ENCODE peak calls at places on chromosomes 3 and 15, in four cellular contexts. One of them, this sample, is unnamed.

GRCh38 chr3:122314467-122314866 is 10.6 kb upstream of the CSTA start:
- DNase-seq in Panc1: no peak
- DNase-seq in right lobe of liver: no peak
- DNase-seq in ovary: no peak
- DNase-seq in this sample: no peak

GRCh38 chr3:69787436-69788168 is 48.3 kb downstream of the MITF start:
- DNase-seq in right lobe of liver: no peak
- DNase-seq in Panc1: no peak
- DNase-seq in ovary: no peak
- DNase-seq in this sample: no peak

GRCh38 chr15:24878153-24878552 is 76.6 kb upstream of the SNRPN start:
- DNase-seq in Panc1: no peak
- DNase-seq in ovary: peak; percentile 47
- DNase-seq in right lobe of liver: no peak
- DNase-seq in this sample: peak; percentile 60

GRCh38 chr3:183224581-183224980 is 28.5 kb upstream of the B3GNT5 start:
- DNase-seq in right lobe of liver: no peak
- DNase-seq in ovary: no peak
- DNase-seq in Panc1: no peak
- DNase-seq in this sample: no peak

GRCh38 chr3:141370065-141370533 is 1.8 kb downstream of the ZBTB38 start:
- DNase-seq in right lobe of liver: no peak
- DNase-seq in Panc1: no peak
- DNase-seq in ovary: peak; percentile 58
- DNase-seq in this sample: no peak

GRCh38 chr3:146542179-146542578 is 2.2 kb downstream of the PLSCR1 start:
- DNase-seq in ovary: no peak
- DNase-seq in Panc1: no peak
- DNase-seq in right lobe of liver: no peak
- DNase-seq in this sample: no peak

GRCh38 chr3:187852842-187853727 is 107.8 kb upstream of the BCL6 start:
- DNase-seq in Panc1: no peak
- DNase-seq in right lobe of liver: no peak
- DNase-seq in ovary: no peak
- DNase-seq in this sample: no peak

GRCh38 chr3:63872135-63872924 is 8.7 kb downstream of the ATXN7 start:
- DNase-seq in ovary: no peak
- DNase-seq in Panc1: no peak
- DNase-seq in right lobe of liver: no peak
- DNase-seq in this sample: no peak

GRCh38 chr3:157182879-157183278 is 22.9 kb upstream of the CCNL1 start:
- DNase-seq in ovary: no peak
- DNase-seq in Panc1: no peak
- DNase-seq in right lobe of liver: no peak
- DNase-seq in this sample: no peak

GRCh38 chr3:36229496-36229895 is 150.8 kb upstream of the STAC start:
- DNase-seq in ovary: no peak
- DNase-seq in Panc1: no peak
- DNase-seq in right lobe of liver: no peak
- DNase-seq in this sample: no peak

GRCh38 chr3:87478716-87479115 is 202.3 kb upstream of the POU1F1 start:
- DNase-seq in ovary: no peak
- DNase-seq in right lobe of liver: no peak
- DNase-seq in Panc1: no peak
- DNase-seq in this sample: no peak

DNA sequence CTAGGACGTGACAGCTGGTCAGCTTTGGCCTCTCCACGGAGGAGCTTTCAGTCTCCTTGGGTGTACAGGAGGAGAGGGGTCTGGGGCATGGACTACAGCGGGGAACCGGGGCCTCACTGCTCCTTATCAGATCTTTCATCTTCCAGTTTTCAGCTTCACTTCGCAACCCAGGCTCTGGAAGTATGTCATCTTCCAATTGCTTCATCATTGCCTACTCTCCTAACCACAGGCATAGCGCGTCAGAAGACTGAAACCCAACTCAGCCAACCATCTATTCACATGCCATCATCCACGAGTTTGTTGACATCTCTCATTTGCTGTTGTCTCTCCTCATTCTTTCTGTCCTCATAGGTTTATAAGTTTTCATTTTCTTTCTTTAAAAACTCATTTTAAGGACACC is 119.5 kb downstream of the MYLK start:
- DNase-seq in ovary: no peak
- DNase-seq in right lobe of liver: no peak
- DNase-seq in Panc1: no peak
- DNase-seq in this sample: no peak
- H3K27ac ChIP-seq in ovary: no peak overlapping the region
- H3K27ac ChIP-seq in right lobe of liver: peak overlapping the region; percentile 79
- H3K27ac ChIP-seq in Panc1: no peak overlapping the region
- H3K27ac ChIP-seq in this sample: no peak overlapping the region

GRCh38 chr3:45657853-45658252 is 31.3 kb upstream of the SACM1L start:
- DNase-seq in ovary: no peak
- DNase-seq in right lobe of liver: no peak
- DNase-seq in Panc1: no peak
- DNase-seq in this sample: no peak

GRCh38 chr3:45655906-45656305 is 33.3 kb upstream of the SACM1L start:
- DNase-seq in ovary: no peak
- DNase-seq in Panc1: no peak
- DNase-seq in right lobe of liver: no peak
- DNase-seq in this sample: no peak

GRCh38 chr3:45659661-45660566 is 29.3 kb upstream of the SACM1L start:
- DNase-seq in right lobe of liver: peak; percentile 79
- DNase-seq in Panc1: peak; percentile 51
- DNase-seq in ovary: peak; percentile 70
- DNase-seq in this sample: peak; percentile 60

GRCh38 chr3:45654344-45654934 is 34.8 kb upstream of the SACM1L start:
- DNase-seq in Panc1: no peak
- DNase-seq in ovary: no peak
- DNase-seq in right lobe of liver: no peak
- DNase-seq in this sample: no peak

DNA sequence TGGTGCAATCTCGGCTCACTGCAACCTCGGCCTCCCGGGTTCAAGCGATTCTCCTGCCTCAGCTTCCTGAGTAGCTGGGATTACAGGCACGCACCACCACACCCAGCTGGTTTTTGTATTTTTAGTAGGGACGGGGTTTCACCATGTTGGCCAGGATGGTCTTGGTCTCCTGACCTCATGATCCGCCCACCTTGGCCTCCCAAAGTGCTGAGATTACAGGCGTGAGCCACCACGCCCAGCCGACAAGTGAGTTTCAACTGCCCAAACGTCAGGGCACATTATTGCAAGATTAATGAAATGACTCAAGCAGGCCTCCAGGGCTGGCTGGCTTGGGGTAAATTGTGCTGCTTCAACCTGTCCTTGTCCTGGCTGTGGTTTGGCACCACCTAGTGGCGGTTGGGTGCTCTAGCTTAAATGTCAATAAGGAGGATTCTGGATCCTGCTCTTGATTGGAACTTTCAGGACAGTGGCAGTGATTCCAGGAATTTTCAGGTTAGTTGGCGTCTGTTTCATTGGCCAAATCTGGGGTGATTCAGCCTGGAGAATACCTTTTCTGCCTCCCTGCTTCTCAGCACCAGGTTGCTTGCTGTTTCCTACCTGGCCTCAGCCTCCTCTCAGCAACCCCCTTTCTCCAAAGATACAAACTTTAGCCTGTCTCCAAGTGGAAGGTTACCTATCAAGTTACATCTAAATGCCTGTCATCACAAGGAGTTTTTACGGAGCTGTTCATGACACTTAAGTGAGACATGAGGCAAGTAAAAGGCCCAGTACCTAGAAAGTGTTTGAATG is 32.4 kb upstream of the SACM1L start:
- DNase-seq in Panc1: peak; percentile 74
- DNase-seq in ovary: peak; percentile 91
- DNase-seq in right lobe of liver: peak; percentile 94
- DNase-seq in this sample: peak; percentile 96
- H3K4me1 ChIP-seq in Panc1: peaks cover 14% of the 10 kb centered on the region
- H3K4me1 ChIP-seq in ovary: peaks cover 3% of the 10 kb centered on the region
- H3K4me1 ChIP-seq in right lobe of liver: peaks cover 41% of the 10 kb centered on the region
- H3K4me1 ChIP-seq in this sample: peaks cover 7% of the 10 kb centered on the region

GRCh38 chr3:27533718-27534578 is 49.8 kb upstream of the SLC4A7 start:
- DNase-seq in ovary: no peak
- DNase-seq in right lobe of liver: no peak
- DNase-seq in Panc1: peak; percentile 99
- DNase-seq in this sample: peak; percentile 64

GRCh38 chr3:27528798-27529197 is 44.6 kb upstream of the SLC4A7 start:
- DNase-seq in Panc1: no peak
- DNase-seq in right lobe of liver: no peak
- DNase-seq in ovary: no peak
- DNase-seq in this sample: no peak

GRCh38 chr3:27532931-27533607 is 48.9 kb upstream of the SLC4A7 start:
- DNase-seq in Panc1: no peak
- DNase-seq in right lobe of liver: no peak
- DNase-seq in ovary: no peak
- DNase-seq in this sample: no peak

GRCh38 chr3:27535809-27536392 is 51.7 kb upstream of the SLC4A7 start:
- DNase-seq in ovary: no peak
- DNase-seq in Panc1: peak; percentile 48
- DNase-seq in right lobe of liver: no peak
- DNase-seq in this sample: no peak

GRCh38 chr3:27532426-27532825 is 48.2 kb upstream of the SLC4A7 start:
- DNase-seq in ovary: no peak
- DNase-seq in Panc1: no peak
- DNase-seq in right lobe of liver: no peak
- DNase-seq in this sample: no peak
- H3K4me3 ChIP-seq in ovary: no peak overlapping the region
- H3K4me3 ChIP-seq in Panc1: no peak overlapping the region
- H3K4me3 ChIP-seq in right lobe of liver: no peak overlapping the region
- H3K4me3 ChIP-seq in this sample: no peak overlapping the region

GRCh38 chr15:81725590-81725989 is 320.2 kb downstream of the MEX3B start:
- DNase-seq in ovary: no peak
- DNase-seq in right lobe of liver: no peak
- DNase-seq in Panc1: no peak
- DNase-seq in this sample: no peak
- H3K27ac ChIP-seq in ovary: no peak overlapping the region
- H3K27ac ChIP-seq in right lobe of liver: no peak overlapping the region
- H3K27ac ChIP-seq in Panc1: no peak overlapping the region
- H3K27ac ChIP-seq in this sample: no peak overlapping the region

GRCh38 chr3:129000742-129001100 is 383 bp upstream of the EFCC1 start:
- DNase-seq in Panc1: no peak
- DNase-seq in ovary: no peak
- DNase-seq in right lobe of liver: no peak
- DNase-seq in this sample: no peak
- H3K4me1 ChIP-seq in Panc1: peaks cover 7% of the 10 kb centered on the region
- H3K4me1 ChIP-seq in ovary: peaks cover 17% of the 10 kb centered on the region
- H3K4me1 ChIP-seq in right lobe of liver: no peaks in the 10 kb centered on the region
- H3K4me1 ChIP-seq in this sample: no peaks in the 10 kb centered on the region

DNA sequence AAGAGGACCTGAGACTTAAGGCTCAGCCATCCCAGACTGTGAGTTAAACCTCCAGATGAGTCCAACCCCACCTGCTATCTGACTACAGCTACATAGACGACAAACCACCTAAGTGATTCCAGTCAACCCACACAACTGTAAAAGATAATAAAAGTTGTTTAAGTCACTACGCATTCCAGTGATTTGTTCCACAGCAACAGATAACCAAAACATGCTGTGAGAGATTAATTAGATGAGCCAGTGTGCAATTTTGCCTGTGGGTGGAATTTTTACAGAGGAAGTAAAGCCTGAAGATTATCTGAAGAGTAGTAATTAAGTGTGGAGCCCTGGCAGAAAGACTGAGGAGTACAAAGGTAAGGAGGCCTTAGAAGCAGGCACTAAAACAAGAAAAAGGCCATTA is 5.4 kb downstream of the BTBD1 start:
- DNase-seq in ovary: no peak
- DNase-seq in right lobe of liver: no peak
- DNase-seq in Panc1: no peak
- DNase-seq in this sample: no peak
- H3K4me3 ChIP-seq in ovary: no peak overlapping the region
- H3K4me3 ChIP-seq in right lobe of liver: no peak overlapping the region
- H3K4me3 ChIP-seq in Panc1: no peak overlapping the region
- H3K4me3 ChIP-seq in this sample: no peak overlapping the region